ENCODE peak calls at places on chromosome 12, in seven cellular contexts. I is mesothelial cell of epicardium, E is AG04449, Z is testis, C is GM10248, X is lung, O is foreskin fibroblast. N is an unnamed sample.
A peak's percentile ranks its signal among the peaks of the same experiment; 100 is the strongest.

GRCh38 chr12:38648813-38649212 is 256.6 kb downstream of the CPNE8 start:
- DNase-seq in X (no peak), O (no peak), I (no peak), E (no peak), Z (no peak), C (no peak), N (no peak)

GRCh38 chr12:56282581-56282980 is 15.8 kb downstream of the COQ10A start:
- DNase-seq in E (no peak), Z (no peak), I (no peak), X (no peak), O (no peak), C (no peak), N (no peak)

GRCh38 chr12:124617615-124618014 is 50.2 kb upstream of the NCOR2 start:
- DNase-seq in I (no peak), O (no peak), E (no peak), C (no peak), Z (no peak), X (no peak), N (no peak)

GRCh38 chr12:94172973-94173372 is 24.6 kb downstream of the PLXNC1 start:
- DNase-seq in I (no peak), C (no peak), O (peak; percentile 97), X (peak; percentile 42), E (peak; percentile 94), Z (peak; percentile 22), N (peak; percentile 83)

GRCh38 chr12:106645074-106645421 is 62.2 kb downstream of the RFX4 start:
- DNase-seq in C (no peak), I (no peak), E (no peak), X (peak; percentile 32), Z (peak; percentile 16), O (no peak), N (no peak)

GRCh38 chr12:85509081-85509856 is 229.2 kb downstream of the ALX1 start:
- DNase-seq in Z (no peak), O (no peak), C (no peak), E (no peak), I (no peak), X (no peak), N (no peak)

GRCh38 chr12:102769323-102769916 is 147.6 kb downstream of the PAH start:
- DNase-seq in X (peak; percentile 37), O (peak; percentile 76), I (peak; percentile 21), C (peak; percentile 55), Z (peak; percentile 81), E (peak; percentile 4), N (peak; percentile 27)

GRCh38 chr12:54984602-54985376 is at the start of gene TESPA1:
- DNase-seq in Z (peak; percentile 55), X (peak; percentile 52), O (no peak), I (no peak), E (no peak), C (peak; percentile 81), N (no peak)

GRCh38 chr12:127559349-127560040 is 707.5 kb upstream of the TMEM132C start:
- DNase-seq in C (no peak), Z (peak; percentile 17), E (peak; percentile 92), X (no peak), I (no peak), O (peak; percentile 96), N (peak; percentile 91)

GRCh38 chr12:42756841-42757661 is 167.5 kb upstream of the PRICKLE1 start:
- DNase-seq in I (no peak), C (no peak), X (no peak), O (peak; percentile 91), Z (no peak), E (peak; percentile 67), N (peak; percentile 35)

GRCh38 chr12:60689137-60689536 is 1093.3 kb downstream of the SLC16A7 start:
- DNase-seq in I (no peak), O (no peak), E (no peak), X (no peak), Z (no peak), C (no peak), N (no peak)

GRCh38 chr12:88153959-88154358 is 11.9 kb downstream of the TMTC3 start:
- DNase-seq in O (peak; percentile 72), X (no peak), I (no peak), Z (no peak), C (no peak), E (no peak), N (peak; percentile 28)

GRCh38 chr12:127660961-127661360 is 606.0 kb upstream of the TMEM132C start:
- DNase-seq in O (no peak), C (no peak), X (no peak), Z (no peak), I (no peak), E (no peak), N (no peak)

GRCh38 chr12:89384050-89384749 is 31.9 kb upstream of the DUSP6 start:
- DNase-seq in E (peak; percentile 81), O (peak; percentile 96), C (no peak), X (peak; percentile 42), I (no peak), Z (peak; percentile 63), N (peak; percentile 91)

GRCh38 chr12:120043421-120043820 is 54.4 kb downstream of the BICDL1 start:
- DNase-seq in I (no peak), C (no peak), E (no peak), Z (no peak), O (no peak), X (no peak), N (no peak)

GRCh38 chr12:15984097-15984800 is 73.1 kb downstream of the DERA start:
- DNase-seq in O (no peak), E (no peak), Z (no peak), X (no peak), C (no peak), I (no peak), N (no peak)

GRCh38 chr12:53327435-53328042 is 6.1 kb upstream of the AAAS start:
- DNase-seq in C (no peak), E (no peak), O (peak; percentile 49), X (no peak), I (no peak), Z (no peak), N (no peak)
- TF ChIP-seq CTCF in C (peak; percentile 41), E (no peak), O (peak; percentile 23), X (peak; percentile 4), I (peak; percentile 21), Z (no peak), N (peak; percentile 35)

DNA sequence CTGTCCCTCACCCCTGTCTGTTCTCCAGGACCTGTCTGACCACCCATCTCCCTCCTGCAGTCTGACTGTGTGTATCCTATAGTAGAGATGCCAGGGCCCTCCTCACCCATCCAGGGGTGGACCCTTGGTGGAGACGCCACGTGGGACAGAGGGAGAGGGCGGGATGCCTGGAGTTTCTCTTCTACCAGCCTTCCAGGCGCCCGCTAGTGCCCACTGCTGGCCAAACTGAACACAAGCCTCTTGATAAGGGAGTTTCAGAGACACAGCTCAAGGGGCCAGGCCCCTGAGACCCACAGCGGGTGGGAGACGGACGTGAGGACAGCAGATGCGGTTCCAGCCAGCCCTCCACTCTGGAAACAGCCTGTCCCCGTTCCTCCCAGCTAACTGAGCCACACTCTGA is 147.3 kb downstream of the RBM19 start:
- DNase-seq in I (no peak), Z (peak; percentile 18), O (peak; percentile 34), X (no peak), C (no peak), E (no peak), N (no peak)
- TF ChIP-seq CTCF in I (no peak), Z (no peak), O (peak; percentile 52), X (no peak), C (no peak), E (peak; percentile 33), N (peak; percentile 26)

GRCh38 chr12:49296034-49296835 is 1.3 kb downstream of the PRPH start:
- DNase-seq in Z (peak; percentile 64), I (peak; percentile 48), O (peak; percentile 44), E (no peak), X (peak; percentile 46), C (peak; percentile 87), N (no peak)
- TF ChIP-seq CTCF in Z (peak; percentile 44), I (peak; percentile 92), O (peak; percentile 71), E (peak; percentile 74), X (peak; percentile 5), C (peak; percentile 80), N (peak; percentile 60)

DNA sequence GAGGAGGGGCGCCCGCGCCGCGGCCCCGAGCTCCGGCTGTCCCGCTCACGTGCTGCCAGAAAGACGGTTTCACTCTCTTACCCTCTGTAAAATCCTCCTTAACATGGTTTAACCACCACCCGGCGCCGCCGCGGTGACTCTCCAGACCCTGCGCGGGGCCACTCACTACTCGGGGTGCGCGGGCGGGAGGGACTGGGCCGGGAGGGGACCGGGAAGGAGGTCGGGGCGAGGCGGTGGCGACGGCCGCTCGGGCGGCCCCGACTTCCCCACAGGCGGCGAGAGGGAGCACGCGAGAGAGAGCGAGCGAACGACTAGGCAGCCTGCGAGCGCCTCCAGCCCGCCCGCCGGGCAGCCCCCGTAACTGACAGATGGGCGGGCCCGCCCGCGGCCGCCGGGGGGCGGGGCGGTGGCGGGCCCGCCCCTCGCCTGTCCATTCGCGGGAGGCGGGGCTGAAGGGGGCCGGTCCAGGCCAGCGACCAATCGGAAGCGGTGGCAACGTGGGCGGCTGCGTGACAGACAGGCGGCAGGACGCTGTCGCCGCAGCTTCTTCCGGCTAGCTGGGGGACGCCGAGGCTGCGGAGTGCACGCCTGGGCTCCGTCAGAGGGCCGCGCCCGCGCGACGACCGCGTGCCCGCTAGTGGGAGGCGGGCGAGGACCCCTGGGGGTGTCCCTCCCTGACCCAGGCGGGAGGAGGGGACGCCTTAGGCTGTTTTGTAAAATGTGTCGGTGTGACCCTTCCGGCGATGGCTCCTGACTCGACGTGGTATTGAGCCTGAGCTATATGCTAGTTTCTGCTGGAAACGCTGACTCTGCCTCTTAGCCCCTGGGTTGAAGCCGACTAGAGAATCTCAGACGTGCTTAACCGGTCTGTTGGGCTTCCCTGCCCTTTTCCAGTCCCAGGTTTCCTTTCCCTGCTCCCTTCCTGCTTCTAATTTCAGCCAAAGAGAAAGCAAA is at the start of gene EEA1:
- DNase-seq in Z (peak; percentile 98), I (peak; percentile 94), X (peak; percentile 96), C (peak; percentile 99), O (peak; percentile 99), E (peak; percentile 73), N (peak; percentile 92)
- TF ChIP-seq CTCF in Z (peak; percentile 5), I (no peak), X (no peak), C (peak; percentile 23), O (no peak), E (peak; percentile 40), N (peak; percentile 3)

DNA sequence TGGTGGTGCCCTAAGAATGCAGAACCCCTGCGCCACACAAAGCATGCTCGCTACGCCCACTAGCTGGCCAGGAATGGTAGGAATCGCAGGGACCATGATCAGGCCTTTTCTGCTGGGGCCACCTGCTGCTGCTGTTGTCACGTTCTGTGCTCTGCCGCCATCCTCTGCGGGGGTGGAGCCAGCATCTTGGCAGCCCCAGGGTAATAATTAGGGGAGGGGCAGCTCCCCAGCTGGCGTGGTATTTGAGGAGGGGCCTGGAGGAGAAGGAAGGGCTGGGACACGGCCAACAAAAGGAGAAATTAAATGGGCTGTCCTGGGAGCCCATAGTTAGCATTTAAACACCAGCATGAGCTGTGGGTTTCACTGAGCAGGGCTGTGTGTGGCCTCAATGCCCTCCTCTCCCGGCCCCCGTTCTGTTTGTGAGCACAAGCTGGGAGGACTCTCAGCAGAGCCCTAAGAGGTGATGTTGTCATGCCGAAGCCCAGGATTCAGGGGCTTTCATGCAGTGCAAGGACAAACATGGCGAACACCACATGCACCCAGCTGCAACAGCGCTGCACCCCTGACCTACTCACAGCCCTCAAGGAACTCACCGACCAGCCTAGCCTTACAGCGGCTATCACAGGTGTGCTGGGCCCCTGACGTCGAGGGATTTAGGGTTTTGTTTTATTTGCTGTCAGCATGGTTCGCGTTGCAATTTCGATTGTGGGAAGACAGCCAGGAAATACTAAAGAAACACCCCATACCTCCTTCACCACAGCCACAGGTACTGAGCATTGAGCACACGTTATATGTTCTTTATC is 324.3 kb downstream of the CACNA1C start:
- DNase-seq in E (no peak), X (no peak), Z (no peak), I (no peak), C (no peak), O (no peak), N (no peak)
- TF ChIP-seq CTCF in E (no peak), X (no peak), Z (no peak), I (no peak), C (no peak), O (no peak), N (no peak)

GRCh38 chr12:83261998-83262397 is 575.3 kb downstream of the TMTC2 start:
- DNase-seq in C (no peak), I (no peak), Z (no peak), E (no peak), X (no peak), O (no peak), N (no peak)
- TF ChIP-seq CTCF in C (no peak), I (no peak), Z (no peak), E (no peak), X (no peak), O (no peak), N (no peak)

N was measured in AG09319.